ENCODE peak calls at places on chromosomes 16 and 17, in four cellular contexts. One of them, this sample, is unnamed.

GRCh38 chr16:2026461-2027023 is at the start of gene NHERF2:
- DNase-seq in glutamatergic neuron: no peak
- DNase-seq in BJ: no peak
- DNase-seq in GM10248: no peak
- DNase-seq in this sample: no peak

GRCh38 chr16:69112285-69113129 is 7.1 kb downstream of the HAS3 start:
- DNase-seq in GM10248: peak; percentile 79
- DNase-seq in glutamatergic neuron: peak; percentile 88
- DNase-seq in BJ: no peak
- DNase-seq in this sample: peak; percentile 74

GRCh38 chr16:24822542-24822941 is 23.2 kb upstream of the SLC5A11 start:
- DNase-seq in GM10248: no peak
- DNase-seq in BJ: no peak
- DNase-seq in glutamatergic neuron: no peak
- DNase-seq in this sample: no peak

GRCh38 chr16:26197707-26198106 is 505.9 kb downstream of the HS3ST4 start:
- DNase-seq in glutamatergic neuron: no peak
- DNase-seq in GM10248: no peak
- DNase-seq in BJ: no peak
- DNase-seq in this sample: no peak

GRCh38 chr16:10817514-10817913 is 1.1 kb downstream of the TVP23A start:
- DNase-seq in GM10248: no peak
- DNase-seq in BJ: no peak
- DNase-seq in glutamatergic neuron: no peak
- DNase-seq in this sample: no peak

GRCh38 chr17:35116845-35117244 is 2.8 kb downstream of the RAD51D start:
- DNase-seq in GM10248: no peak
- DNase-seq in BJ: no peak
- DNase-seq in glutamatergic neuron: no peak
- DNase-seq in this sample: no peak

GRCh38 chr17:82666931-82667667 is 18.9 kb upstream of the WDR45B start:
- DNase-seq in GM10248: no peak
- DNase-seq in glutamatergic neuron: no peak
- DNase-seq in BJ: no peak
- DNase-seq in this sample: no peak

GRCh38 chr16:29852654-29853053 is 10.4 kb downstream of the CDIPT start:
- DNase-seq in GM10248: no peak
- DNase-seq in glutamatergic neuron: no peak
- DNase-seq in BJ: peak; percentile 44
- DNase-seq in this sample: no peak

GRCh38 chr16:10080031-10080772 is 102.0 kb downstream of the GRIN2A start:
- DNase-seq in GM10248: no peak
- DNase-seq in BJ: peak; percentile 49
- DNase-seq in glutamatergic neuron: no peak
- DNase-seq in this sample: no peak

GRCh38 chr17:58002154-58002553 is 4.9 kb downstream of the SRSF1 start:
- DNase-seq in glutamatergic neuron: no peak
- DNase-seq in BJ: no peak
- DNase-seq in GM10248: no peak
- DNase-seq in this sample: no peak

GRCh38 chr17:48773245-48773644 is 43.8 kb downstream of the TTLL6 start:
- DNase-seq in GM10248: no peak
- DNase-seq in glutamatergic neuron: no peak
- DNase-seq in BJ: no peak
- DNase-seq in this sample: no peak

GRCh38 chr17:48770954-48771353 is 42.4 kb upstream of the HOXB13 start:
- DNase-seq in glutamatergic neuron: no peak
- DNase-seq in GM10248: no peak
- DNase-seq in BJ: no peak
- DNase-seq in this sample: no peak

DNA sequence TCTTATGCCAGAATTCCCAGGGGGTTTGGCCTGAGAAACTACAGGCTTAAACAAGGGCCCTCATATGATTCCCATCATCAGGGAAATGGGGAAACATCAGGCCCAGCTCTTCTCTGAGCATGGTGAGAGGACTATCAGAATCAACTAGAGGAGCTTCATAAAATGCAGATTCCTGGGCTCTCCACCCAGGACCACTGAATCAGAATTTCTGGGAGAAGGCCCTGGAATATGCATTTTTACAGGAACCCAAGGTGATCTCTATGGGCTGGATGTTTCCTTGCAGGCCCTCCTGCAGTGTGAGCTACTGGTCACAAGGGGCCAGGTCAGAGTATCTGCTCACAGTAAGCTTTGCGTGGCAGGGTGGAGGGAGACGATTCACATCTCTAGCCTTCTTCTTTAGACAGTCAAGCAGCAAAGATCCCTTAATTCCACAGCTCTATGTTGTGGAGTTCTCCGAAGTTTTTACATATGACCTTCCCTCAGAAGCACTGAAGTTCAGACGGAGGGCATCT is 38.8 kb upstream of the HOXB13 start:
- DNase-seq in glutamatergic neuron: no peak
- DNase-seq in BJ: no peak
- DNase-seq in GM10248: no peak
- DNase-seq in this sample: no peak
- TF ChIP-seq CTCF in glutamatergic neuron: no peak
- TF ChIP-seq CTCF in BJ: no peak
- TF ChIP-seq CTCF in GM10248: no peak
- TF ChIP-seq CTCF in this sample: no peak

GRCh38 chr16:89971495-89972243 is 23.1 kb downstream of the DEF8 start:
- DNase-seq in GM10248: no peak
- DNase-seq in glutamatergic neuron: no peak
- DNase-seq in BJ: no peak
- DNase-seq in this sample: no peak

GRCh38 chr16:89974860-89975259 is 26.3 kb downstream of the DEF8 start:
- DNase-seq in glutamatergic neuron: no peak
- DNase-seq in GM10248: no peak
- DNase-seq in BJ: no peak
- DNase-seq in this sample: no peak

GRCh38 chr16:89973654-89974335 is 25.2 kb downstream of the DEF8 start:
- DNase-seq in GM10248: no peak
- DNase-seq in glutamatergic neuron: no peak
- DNase-seq in BJ: no peak
- DNase-seq in this sample: no peak

GRCh38 chr16:89973235-89973634 is 24.7 kb downstream of the DEF8 start:
- DNase-seq in GM10248: no peak
- DNase-seq in BJ: no peak
- DNase-seq in glutamatergic neuron: no peak
- DNase-seq in this sample: no peak

GRCh38 chr16:89972244-89973234 is 24.0 kb downstream of the DEF8 start:
- DNase-seq in GM10248: peak; percentile 100
- DNase-seq in BJ: peak; percentile 40
- DNase-seq in glutamatergic neuron: peak; percentile 93
- DNase-seq in this sample: peak; percentile 89
- TF ChIP-seq CTCF in GM10248: no peak
- TF ChIP-seq CTCF in BJ: no peak
- TF ChIP-seq CTCF in glutamatergic neuron: no peak
- TF ChIP-seq CTCF in this sample: no peak

DNA sequence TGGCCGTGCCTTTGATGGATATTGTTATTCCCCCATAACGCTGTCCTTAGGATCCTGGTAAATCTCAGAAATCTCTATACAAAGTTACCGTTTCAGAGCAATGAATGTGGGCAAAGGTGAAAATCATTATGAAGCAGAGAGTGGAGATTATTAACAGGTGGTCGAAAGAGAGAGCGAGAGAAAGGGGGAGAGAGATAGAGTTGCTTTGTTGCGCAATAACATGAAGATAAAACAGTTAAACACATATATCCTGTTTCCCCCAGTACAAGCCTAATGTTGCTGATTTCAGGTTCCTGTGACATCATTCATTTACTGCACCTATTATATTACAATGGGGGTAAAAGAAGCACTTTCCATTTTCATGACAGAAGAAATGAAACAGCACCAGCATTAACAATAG is 535.4 kb upstream of the RBFOX1 start:
- DNase-seq in glutamatergic neuron: no peak
- DNase-seq in GM10248: no peak
- DNase-seq in BJ: no peak
- DNase-seq in this sample: no peak
- TF ChIP-seq CTCF in glutamatergic neuron: no peak
- TF ChIP-seq CTCF in GM10248: no peak
- TF ChIP-seq CTCF in BJ: no peak
- TF ChIP-seq CTCF in this sample: no peak

DNA sequence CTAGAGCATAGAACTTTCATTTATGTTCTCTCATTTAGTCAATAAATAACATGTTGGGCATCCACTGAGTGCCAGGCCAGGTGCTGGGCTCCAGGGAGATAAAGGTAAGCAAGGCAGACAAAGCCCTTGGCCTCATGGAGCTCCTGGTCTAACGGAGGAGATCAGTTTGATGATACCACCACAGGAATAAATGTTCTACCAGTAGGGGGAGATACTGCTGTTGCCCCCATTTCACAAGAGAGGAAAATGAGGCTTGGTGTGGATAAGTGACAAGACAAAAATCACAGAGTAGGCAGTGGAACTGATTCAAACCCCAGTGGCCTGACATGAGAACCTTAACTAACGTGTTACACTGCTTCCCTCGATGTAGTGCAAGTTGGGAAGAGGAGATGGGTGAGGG is 80.4 kb upstream of the ERCC4 start:
- DNase-seq in glutamatergic neuron: no peak
- DNase-seq in BJ: no peak
- DNase-seq in GM10248: no peak
- DNase-seq in this sample: no peak
- TF ChIP-seq CTCF in glutamatergic neuron: no peak
- TF ChIP-seq CTCF in BJ: no peak
- TF ChIP-seq CTCF in GM10248: peak; percentile 9
- TF ChIP-seq CTCF in this sample: no peak

GRCh38 chr16:53703590-53704444 is at the start of the genes FTO and RPGRIP1L:
- DNase-seq in GM10248: peak; percentile 95
- DNase-seq in BJ: peak; percentile 98
- DNase-seq in glutamatergic neuron: peak; percentile 99
- DNase-seq in this sample: peak; percentile 99
- TF ChIP-seq CTCF in GM10248: no peak
- TF ChIP-seq CTCF in BJ: no peak
- TF ChIP-seq CTCF in glutamatergic neuron: no peak
- TF ChIP-seq CTCF in this sample: no peak

GRCh38 chr16:49592507-49593422 is 219.2 kb downstream of the C16orf78 start:
- DNase-seq in glutamatergic neuron: peak; percentile 51
- DNase-seq in GM10248: peak; percentile 72
- DNase-seq in BJ: no peak
- DNase-seq in this sample: peak; percentile 62
- TF ChIP-seq CTCF in glutamatergic neuron: peak; percentile 84
- TF ChIP-seq CTCF in GM10248: peak; percentile 55
- TF ChIP-seq CTCF in BJ: peak; percentile 81
- TF ChIP-seq CTCF in this sample: peak; percentile 59

GRCh38 chr17:2369551-2370210 is 31.2 kb downstream of the MNT start:
- DNase-seq in glutamatergic neuron: peak; percentile 67
- DNase-seq in BJ: no peak
- DNase-seq in GM10248: no peak
- DNase-seq in this sample: no peak
- TF ChIP-seq CTCF in glutamatergic neuron: peak; percentile 12
- TF ChIP-seq CTCF in BJ: peak; percentile 12
- TF ChIP-seq CTCF in GM10248: no peak
- TF ChIP-seq CTCF in this sample: no peak

DNA sequence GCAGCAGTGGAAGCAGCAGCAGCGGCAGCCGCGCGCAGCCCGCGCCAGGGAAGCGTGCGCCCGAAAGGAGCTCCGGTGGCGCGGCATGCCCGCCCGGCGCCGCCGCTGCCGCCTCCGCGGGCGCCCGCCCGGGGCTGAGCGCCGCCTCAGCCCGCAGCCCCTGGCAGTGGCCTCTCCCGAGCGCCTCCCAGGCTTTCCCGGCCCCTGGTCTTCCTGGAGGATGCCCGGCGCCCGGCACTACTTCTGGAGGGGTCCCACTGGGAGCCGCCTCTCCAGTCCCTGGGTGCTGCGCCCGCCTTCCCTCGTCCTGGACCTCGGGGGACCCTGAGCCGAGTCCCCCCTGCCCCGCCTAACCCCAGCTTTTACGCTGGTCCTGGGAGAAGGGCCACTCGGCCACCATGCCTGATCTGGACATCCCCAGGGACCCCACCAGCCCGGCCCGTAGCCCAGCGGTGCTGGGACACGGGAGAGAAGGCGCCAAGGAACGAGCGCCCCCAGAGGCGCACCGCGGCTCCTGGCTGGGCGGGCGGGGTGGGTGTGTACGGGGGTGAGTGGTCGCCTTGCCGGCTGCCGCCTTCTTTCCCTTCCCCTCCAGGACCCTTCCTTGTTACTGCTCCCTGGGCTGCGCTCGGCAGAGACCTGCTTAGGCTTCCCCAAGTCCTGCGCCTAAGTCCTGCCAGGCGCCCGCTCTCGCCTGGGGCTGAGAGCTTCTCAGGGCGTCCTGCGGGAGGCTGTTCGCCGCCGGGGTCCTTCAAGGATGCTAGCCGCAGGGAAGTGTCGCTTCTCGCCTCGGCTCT is 713 bp downstream of the ASIC2 start:
- DNase-seq in BJ: no peak
- DNase-seq in GM10248: peak; percentile 19
- DNase-seq in glutamatergic neuron: peak; percentile 59
- DNase-seq in this sample: no peak
- TF ChIP-seq CTCF in BJ: peak; percentile 52
- TF ChIP-seq CTCF in GM10248: no peak
- TF ChIP-seq CTCF in glutamatergic neuron: peak; percentile 52
- TF ChIP-seq CTCF in this sample: peak; percentile 44

DNA sequence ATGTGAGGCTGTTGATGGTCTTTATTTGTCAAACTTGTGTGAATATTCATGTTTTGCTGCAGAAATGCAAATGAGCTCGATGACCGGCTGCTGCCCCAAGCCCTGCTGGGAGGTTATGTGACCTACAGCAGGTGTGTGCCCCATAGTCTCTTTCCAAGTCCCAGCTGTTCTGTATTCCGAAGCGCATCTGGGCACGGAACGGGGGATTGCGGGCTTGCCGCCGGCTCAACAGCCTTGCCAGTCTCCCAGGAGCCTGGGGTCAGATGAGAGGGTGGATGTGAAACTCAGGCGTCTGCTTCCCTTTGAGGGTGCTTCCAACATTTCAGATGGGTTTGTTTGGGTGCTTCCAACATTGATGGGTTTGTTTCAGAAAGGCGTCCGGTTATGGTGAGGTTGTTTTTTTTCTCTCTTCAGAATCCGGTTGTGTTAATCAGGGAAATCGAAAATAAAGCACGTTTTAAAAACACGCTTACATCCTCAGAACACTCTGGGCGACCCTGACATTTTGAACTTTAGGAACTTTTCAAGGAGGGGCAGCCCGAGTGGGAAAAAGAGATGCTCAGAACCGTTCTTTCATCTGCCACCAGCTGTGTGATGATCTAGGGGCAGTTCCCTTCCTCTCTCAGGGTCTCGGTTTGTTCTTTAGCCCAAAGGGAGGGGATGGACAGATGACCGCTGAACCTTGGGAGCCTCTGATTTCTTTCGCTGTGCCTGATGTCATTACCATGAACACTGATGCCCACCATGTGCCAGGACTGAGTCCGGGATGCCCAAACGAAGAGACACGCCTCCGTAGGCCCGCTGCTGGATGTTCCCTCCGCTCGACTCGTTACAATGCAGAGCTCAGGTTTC is 47.8 kb upstream of the AMZ2 start:
- DNase-seq in BJ: no peak
- DNase-seq in glutamatergic neuron: no peak
- DNase-seq in GM10248: no peak
- DNase-seq in this sample: no peak
- TF ChIP-seq CTCF in BJ: no peak
- TF ChIP-seq CTCF in glutamatergic neuron: no peak
- TF ChIP-seq CTCF in GM10248: no peak
- TF ChIP-seq CTCF in this sample: no peak

This sample was measured in activated CD8-positive, alpha-beta T cell treated with anti-CD3 and anti-CD28 coated beads for 36 hours.